ENCODE peak calls at places on chromosomes 4 and X, in seven cellular contexts. U, G, X, M, H, Z and E are unnamed samples.

GRCh38 chrX:10633722-10634121 is 13.3 kb upstream of the MID1 start:
- DNase-seq in U (no peak), G (no peak), X (peak), M (peak), H (peak), Z (no peak), E (no peak)

GRCh38 chrX:64265265-64265664 is 34.9 kb upstream of the ASB12 start:
- DNase-seq in U (no peak), G (no peak), X (no peak), M (no peak), H (no peak), Z (no peak), E (no peak)

GRCh38 chr4:40305329-40306193 is 29.6 kb upstream of the CHRNA9 start:
- DNase-seq in U (peak), G (no peak), X (no peak), M (no peak), H (no peak), Z (no peak), E (no peak)

GRCh38 chr4:23706972-23707676 is 182.7 kb downstream of the PPARGC1A start:
- DNase-seq in U (no peak), G (no peak), X (no peak), M (no peak), H (no peak), Z (no peak), E (no peak)

GRCh38 chrX:54926978-54927377 is 6.4 kb downstream of the TRO start:
- DNase-seq in U (no peak), G (no peak), X (no peak), M (no peak), H (no peak), Z (no peak), E (no peak)

GRCh38 chr4:165394275-165394674 is 15.5 kb downstream of the CPE start:
- DNase-seq in U (no peak), G (no peak), X (peak), M (peak), H (no peak), Z (no peak), E (no peak)

GRCh38 chr4:126071346-126072333 is 756.9 kb downstream of the FAT4 start:
- DNase-seq in U (no peak), G (peak), X (peak), M (peak), H (peak), Z (no peak), E (peak)

GRCh38 chrX:39903343-39903742 is 194.4 kb downstream of the BCOR start:
- DNase-seq in U (no peak), G (peak), X (peak), M (peak), H (no peak), Z (no peak), E (no peak)

GRCh38 chrX:119647089-119647488 is 40.9 kb upstream of the NKRF start:
- DNase-seq in U (no peak), G (no peak), X (no peak), M (no peak), H (no peak), Z (no peak), E (no peak)

GRCh38 chr4:76984788-76985211 is 35.2 kb downstream of the SEPTIN11 start:
- DNase-seq in U (peak), G (peak), X (peak), M (peak), H (peak), Z (no peak), E (no peak)

GRCh38 chr4:1305781-1306455 is 16.2 kb downstream of the MAEA start:
- DNase-seq in U (peak), G (no peak), X (no peak), M (no peak), H (no peak), Z (peak), E (no peak)

GRCh38 chr4:145178740-145179139 is 1.6 kb downstream of the OTUD4 start:
- DNase-seq in U (no peak), G (no peak), X (no peak), M (no peak), H (no peak), Z (no peak), E (no peak)

GRCh38 chrX:124530803-124531202 is 184.4 kb downstream of the SH2D1A start:
- DNase-seq in U (no peak), G (no peak), X (no peak), M (no peak), H (no peak), Z (no peak), E (peak)

GRCh38 chrX:124529786-124530185 is 183.4 kb downstream of the SH2D1A start:
- DNase-seq in U (no peak), G (no peak), X (no peak), M (no peak), H (no peak), Z (no peak), E (no peak)

GRCh38 chrX:124540474-124540873 is 194.1 kb downstream of the SH2D1A start:
- DNase-seq in U (no peak), G (no peak), X (no peak), M (no peak), H (no peak), Z (no peak), E (no peak)

GRCh38 chrX:124534530-124534929 is 188.2 kb downstream of the SH2D1A start:
- DNase-seq in U (no peak), G (no peak), X (no peak), M (no peak), H (no peak), Z (no peak), E (no peak)
- H3K4me3 ChIP-seq in U (no peak), G (no peak), X (no peak), M (no peak), H (no peak), Z (no peak), E (no peak)

GRCh38 chr4:6272863-6273660 is 3.4 kb downstream of the WFS1 start:
- DNase-seq in U (no peak), G (peak), X (peak), M (peak), H (peak), Z (peak), E (no peak)
- TF ChIP-seq CTCF in U (no peak), G (no peak), X (no peak), M (no peak), H (peak), Z (no peak), E (no peak)

GRCh38 chr4:159593157-159593556 is 490.3 kb downstream of the RAPGEF2 start:
- DNase-seq in U (no peak), G (no peak), X (no peak), M (no peak), H (no peak), Z (no peak), E (no peak)
- H3K4me3 ChIP-seq in U (no peak), G (no peak), X (no peak), M (no peak), H (no peak), Z (no peak), E (no peak)

DNA sequence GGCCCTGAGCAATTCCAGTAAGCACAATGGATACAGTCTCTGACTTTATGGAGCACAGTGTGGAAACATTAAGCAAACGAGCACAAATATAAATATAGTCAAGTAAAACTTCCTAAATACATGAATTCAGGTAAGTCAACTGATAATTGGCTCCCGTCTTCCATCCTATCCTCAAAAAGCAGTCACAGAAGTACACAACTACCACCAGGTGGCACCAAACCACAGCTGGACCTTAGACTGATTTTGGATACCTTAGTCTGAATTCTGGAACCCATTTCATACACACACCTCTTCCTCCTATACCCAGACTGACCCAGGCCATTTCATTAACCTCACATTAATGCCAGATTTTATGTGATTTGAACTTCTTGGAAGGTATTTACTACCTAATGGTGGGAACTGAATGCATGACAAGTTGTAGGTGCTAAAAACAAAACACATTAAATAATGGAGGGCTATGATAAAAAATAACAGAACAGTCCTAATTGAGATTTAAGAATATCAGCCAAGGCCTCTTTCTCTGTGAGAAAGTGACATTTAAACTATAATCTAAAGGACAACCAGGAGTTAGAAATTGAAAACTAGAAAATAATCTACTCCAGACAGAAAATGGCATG is 77.5 kb downstream of the ELF2 start:
- DNase-seq in U (peak), G (no peak), X (peak), M (peak), H (peak), Z (no peak), E (peak)
- TF ChIP-seq CTCF in U (peak), G (peak), X (peak), M (peak), H (peak), Z (peak), E (peak)

GRCh38 chr4:133147922-133148689 is 988 bp upstream of the PCDH10 start:
- DNase-seq in U (no peak), G (no peak), X (peak), M (peak), H (no peak), Z (no peak), E (no peak)

GRCh38 chr4:133148690-133149363 is at the start of gene PCDH10:
- DNase-seq in U (peak), G (peak), X (peak), M (peak), H (peak), Z (peak), E (no peak)

GRCh38 chr4:133146192-133146573 is 2.9 kb upstream of the PCDH10 start:
- DNase-seq in U (no peak), G (no peak), X (no peak), M (no peak), H (no peak), Z (no peak), E (no peak)

GRCh38 chr4:133146574-133147198 is 2.4 kb upstream of the PCDH10 start:
- DNase-seq in U (no peak), G (no peak), X (peak), M (peak), H (no peak), Z (no peak), E (no peak)

DNA sequence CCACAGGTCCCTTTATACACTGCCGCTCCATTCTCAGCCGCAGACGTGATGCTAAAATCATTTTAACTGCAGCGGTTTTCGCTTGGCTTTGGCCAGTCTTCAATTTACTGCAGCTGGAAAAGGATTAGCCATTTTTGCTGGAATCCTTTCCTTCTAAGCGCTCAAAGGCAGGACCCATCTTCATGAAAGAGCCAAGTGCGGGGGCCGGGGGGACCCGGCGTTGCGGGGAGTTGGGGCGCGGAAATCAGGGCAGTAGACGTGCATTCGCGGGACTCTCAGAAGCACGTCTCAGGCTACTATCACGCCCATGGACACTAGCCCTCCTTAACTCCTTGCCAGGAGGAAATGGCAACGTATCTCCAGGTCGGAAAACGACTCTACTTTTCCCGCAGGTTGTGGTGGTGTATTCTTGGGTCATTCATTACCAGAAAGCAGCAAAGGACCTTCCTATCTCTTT is 1.7 kb upstream of the PCDH10 start:
- DNase-seq in U (no peak), G (no peak), X (peak), M (no peak), H (no peak), Z (no peak), E (no peak)
- H3K4me3 ChIP-seq in U (peak), G (peak), X (peak), M (peak), H (peak), Z (peak), E (no peak)